ENCODE peak calls at places on chromosomes 3 and 15, in ten cellular contexts. S is thoracic aorta; D is pulmonary artery endothelial cell; O is Karpas-422; Y is left colon; T is activated CD8-positive, alpha-beta memory T cell treated with anti-CD3 and anti-CD28 coated beads for 4 hours; M is NCI-H1105; A is mesothelial cell of epicardium; V is lung microvascular endothelial cell; P is AG08395. X is an unnamed sample.

GRCh38 chr15:71364117-71364584 is 248.9 kb downstream of the THSD4 start:
- DNase-seq in V (no peak), S (no peak), P (no peak), Y (no peak), D (no peak), M (peak), O (no peak), A (no peak), T (no peak), X (no peak)

GRCh38 chr15:48928877-48929538 is 34.7 kb downstream of the SHC4 start:
- DNase-seq in P (no peak), O (no peak), V (no peak), M (no peak), S (no peak), A (no peak), D (no peak), T (no peak), Y (no peak), X (no peak)

GRCh38 chr3:181292984-181293383 is 303.4 kb upstream of the DNAJC19 start:
- DNase-seq in A (no peak), P (no peak), V (peak), Y (no peak), O (no peak), T (no peak), S (no peak), D (no peak), M (no peak), X (no peak)

GRCh38 chr3:109132801-109133473 is 3.6 kb upstream of the C3orf85 start:
- DNase-seq in D (no peak), O (no peak), T (no peak), S (no peak), A (no peak), P (no peak), Y (peak), M (no peak), V (no peak), X (no peak)

GRCh38 chr3:107899996-107900651 is 190.7 kb downstream of the CD47 start:
- DNase-seq in V (peak), T (no peak), D (no peak), M (no peak), S (no peak), A (no peak), Y (no peak), P (peak), O (no peak), X (no peak)

GRCh38 chr3:43248194-43248593 is 38.1 kb upstream of the SNRK start:
- DNase-seq in S (no peak), A (no peak), D (peak), Y (no peak), T (no peak), V (no peak), P (peak), M (no peak), O (no peak), X (no peak)

GRCh38 chr3:125098929-125099328 is 43.1 kb upstream of the HEG1 start:
- DNase-seq in A (no peak), P (peak), D (no peak), T (no peak), S (no peak), V (no peak), Y (no peak), O (no peak), M (no peak), X (no peak)

GRCh38 chr15:77414781-77415442 is 5.0 kb downstream of the PEAK1 start:
- DNase-seq in O (no peak), T (no peak), D (no peak), A (no peak), V (no peak), M (no peak), P (no peak), Y (no peak), S (no peak), X (no peak)

GRCh38 chr3:150830094-150830681 is 67.2 kb upstream of the SIAH2 start:
- DNase-seq in M (no peak), D (no peak), V (no peak), S (no peak), T (no peak), A (no peak), P (no peak), O (peak), Y (no peak), X (no peak)

GRCh38 chr3:50286322-50287227 is 5.7 kb downstream of the IFRD2 start:
- DNase-seq in D (no peak), V (no peak), S (no peak), A (no peak), T (no peak), P (no peak), Y (no peak), O (no peak), M (no peak), X (no peak)

GRCh38 chr3:21703291-21703690 is 47.7 kb downstream of the ZNF385D start:
- DNase-seq in O (no peak), S (no peak), T (no peak), Y (no peak), P (no peak), A (no peak), M (no peak), V (no peak), D (no peak), X (no peak)

GRCh38 chr3:156723182-156723619 is 48.8 kb downstream of the TIPARP start:
- DNase-seq in M (no peak), S (no peak), P (peak), O (no peak), D (no peak), A (no peak), Y (no peak), T (no peak), V (no peak), X (no peak)

GRCh38 chr3:21620511-21621395 is 130.3 kb downstream of the ZNF385D start:
- DNase-seq in Y (no peak), P (no peak), O (no peak), M (no peak), S (no peak), T (no peak), V (peak), A (no peak), D (no peak), X (no peak)

GRCh38 chr3:44074181-44074580 is 167.5 kb upstream of the TOPAZ1 start:
- DNase-seq in V (no peak), A (no peak), Y (no peak), S (no peak), M (no peak), D (no peak), O (no peak), P (no peak), T (no peak), X (no peak)

GRCh38 chr3:78506581-78507195 is 1261.1 kb downstream of the ROBO1 start:
- DNase-seq in A (no peak), T (no peak), O (no peak), M (no peak), D (no peak), V (no peak), Y (no peak), S (no peak), P (no peak), X (no peak)

GRCh38 chr3:33977227-33977626 is 178.8 kb downstream of the PDCD6IP start:
- DNase-seq in M (no peak), S (no peak), D (no peak), T (no peak), O (no peak), P (no peak), Y (no peak), V (no peak), A (no peak), X (no peak)

GRCh38 chr3:47645551-47645950 is 66.9 kb upstream of the CSPG5 start:
- DNase-seq in Y (no peak), V (no peak), D (no peak), A (no peak), O (no peak), S (no peak), M (no peak), P (no peak), T (no peak), X (no peak)

GRCh38 chr15:64274541-64274940 is 81.4 kb downstream of the CSNK1G1 start:
- DNase-seq in S (no peak), V (no peak), A (no peak), T (no peak), Y (no peak), M (no peak), O (no peak), P (no peak), D (no peak), X (no peak)

GRCh38 chr15:97961067-97961954 is 808 bp downstream of the ARRDC4 start:
- DNase-seq in T (no peak), A (peak), V (no peak), Y (peak), M (no peak), O (no peak), P (no peak), D (no peak), S (no peak), X (no peak)

GRCh38 chr15:29343229-29343628 is 73.6 kb upstream of the NSMCE3 start:
- DNase-seq in M (no peak), V (no peak), Y (no peak), D (no peak), T (no peak), S (no peak), O (no peak), A (no peak), P (no peak), X (no peak)

GRCh38 chr15:68268405-68268804 is 9.1 kb upstream of the FEM1B start:
- DNase-seq in P (no peak), Y (no peak), M (no peak), A (no peak), V (no peak), O (no peak), S (no peak), D (no peak), T (no peak), X (no peak)

GRCh38 chr3:160665784-160666526 is 11.0 kb upstream of the ARL14 start:
- DNase-seq in D (no peak), P (peak), T (no peak), V (no peak), Y (peak), S (no peak), M (no peak), A (no peak), O (no peak), X (no peak)